ENCODE peak calls at places on chromosome 3, in eight cellular contexts. B is PC-3, R is sigmoid colon, H is GM23338, I is MG63, C is tibial nerve, P is upper lobe of right lung, N is AG04449. S is an unnamed sample.

GRCh38 chr3:42526616-42527367 is 24.3 kb downstream of the VIPR1 start:
- DNase-seq in B (no peak), R (no peak), H (peak; percentile 50), I (no peak), C (no peak), P (no peak), N (no peak), S (no peak)

GRCh38 chr3:51712020-51712385 is 5.1 kb downstream of the GRM2 start:
- DNase-seq in B (no peak), R (no peak), H (no peak), I (no peak), C (no peak), P (peak; percentile 18), N (no peak), S (no peak)

GRCh38 chr3:191958980-191959671 is 498.2 kb downstream of the PYDC2 start:
- DNase-seq in B (no peak), R (no peak), H (peak; percentile 28), I (no peak), C (no peak), P (no peak), N (no peak), S (no peak)

GRCh38 chr3:14913926-14914776 is 33.2 kb upstream of the NR2C2 start:
- DNase-seq in B (no peak), R (no peak), H (peak; percentile 67), I (no peak), C (no peak), P (peak; percentile 35), N (no peak), S (no peak)

GRCh38 chr3:58130591-58130990 is 80.2 kb downstream of the DNASE1L3 start:
- DNase-seq in B (no peak), R (no peak), H (no peak), I (no peak), C (no peak), P (no peak), N (no peak), S (no peak)

GRCh38 chr3:42005426-42005825 is 43.5 kb upstream of the ULK4 start:
- DNase-seq in B (no peak), R (no peak), H (no peak), I (no peak), C (no peak), P (no peak), N (no peak), S (no peak)

GRCh38 chr3:140830391-140830790 is 111.2 kb upstream of the SLC25A36 start:
- DNase-seq in B (no peak), R (no peak), H (no peak), I (no peak), C (no peak), P (no peak), N (no peak), S (no peak)

GRCh38 chr3:40580494-40581091 is 55.8 kb downstream of the ZNF621 start:
- DNase-seq in B (peak; percentile 87), R (peak; percentile 68), H (peak; percentile 90), I (peak; percentile 19), C (peak; percentile 66), P (no peak), N (no peak), S (no peak)

GRCh38 chr3:42263354-42264346 is 2.3 kb downstream of the CCK start:
- DNase-seq in B (no peak), R (no peak), H (peak; percentile 85), I (no peak), C (no peak), P (no peak), N (no peak), S (no peak)

GRCh38 chr3:112089956-112090898 is 4.0 kb downstream of the C3orf52 start:
- DNase-seq in B (no peak), R (no peak), H (no peak), I (no peak), C (no peak), P (no peak), N (no peak), S (no peak)

GRCh38 chr3:142888484-142889262 is at the start of gene PCOLCE2:
- DNase-seq in B (peak; percentile 37), R (peak; percentile 66), H (peak; percentile 64), I (peak; percentile 77), C (no peak), P (peak; percentile 69), N (no peak), S (no peak)

GRCh38 chr3:48248095-48248863 is 7.4 kb downstream of the ZNF589 start:
- DNase-seq in B (no peak), R (peak; percentile 8), H (no peak), I (no peak), C (no peak), P (no peak), N (no peak), S (peak; percentile 28)

GRCh38 chr3:14915636-14916222 is 31.7 kb upstream of the NR2C2 start:
- DNase-seq in B (no peak), R (no peak), H (no peak), I (no peak), C (peak; percentile 13), P (peak; percentile 37), N (no peak), S (no peak)

GRCh38 chr3:190065204-190065603 is 55.5 kb downstream of the P3H2 start:
- DNase-seq in B (peak; percentile 8), R (no peak), H (no peak), I (no peak), C (no peak), P (no peak), N (no peak), S (no peak)

GRCh38 chr3:57949779-57950618 is 58.2 kb upstream of the FLNB start:
- DNase-seq in B (peak; percentile 59), R (peak; percentile 70), H (no peak), I (peak; percentile 63), C (no peak), P (peak; percentile 67), N (no peak), S (no peak)

GRCh38 chr3:99640214-99640851 is 1.9 kb downstream of the COL8A1 start:
- DNase-seq in B (no peak), R (no peak), H (no peak), I (no peak), C (no peak), P (no peak), N (no peak), S (no peak)

GRCh38 chr3:99637381-99638111 is 848 bp upstream of the COL8A1 start:
- DNase-seq in B (peak; percentile 80), R (no peak), H (peak; percentile 36), I (peak; percentile 61), C (peak; percentile 54), P (no peak), N (no peak), S (no peak)

GRCh38 chr3:99638244-99638948 is at the start of gene COL8A1:
- DNase-seq in B (peak; percentile 76), R (peak; percentile 87), H (peak; percentile 77), I (peak; percentile 84), C (peak; percentile 71), P (peak; percentile 78), N (no peak), S (peak; percentile 73)

GRCh38 chr3:99641480-99641879 is 3.1 kb downstream of the COL8A1 start:
- DNase-seq in B (no peak), R (no peak), H (no peak), I (no peak), C (no peak), P (no peak), N (no peak), S (no peak)

DNA sequence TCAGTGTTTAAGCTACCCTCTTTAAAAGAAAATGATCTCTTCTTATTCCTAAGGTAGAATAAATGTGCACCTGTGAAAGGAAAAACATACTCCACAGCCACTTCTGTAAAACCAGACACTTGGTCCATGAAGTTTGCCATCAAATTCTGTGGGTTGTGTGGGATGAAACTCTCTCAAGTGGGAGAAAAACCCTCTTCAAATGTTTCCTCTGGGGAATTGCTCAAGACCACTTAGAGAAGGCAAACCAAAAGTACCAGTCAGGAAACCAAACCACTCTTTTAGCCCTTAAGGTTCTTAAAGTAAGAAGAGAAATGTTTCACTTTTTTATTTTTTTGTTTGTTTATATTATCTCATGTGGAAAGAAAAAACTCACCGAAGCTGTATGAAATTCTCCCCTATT is 1.2 kb downstream of the COL8A1 start:
- DNase-seq in B (no peak), R (no peak), H (no peak), I (no peak), C (no peak), P (no peak), N (no peak), S (no peak)
- H3K4me3 ChIP-seq in B (peak overlapping the region; percentile 72), R (no peak overlapping the region), H (no peak overlapping the region), I (peak overlapping the region; percentile 64), C (no peak overlapping the region), P (peak overlapping the region; percentile 62), N (peak overlapping the region; percentile 84), S (peak overlapping the region; percentile 63)

GRCh38 chr3:123698813-123699212 is 114.0 kb upstream of the HACD2 start:
- DNase-seq in B (no peak), R (no peak), H (no peak), I (no peak), C (no peak), P (no peak), N (no peak), S (no peak)
- H3K4me3 ChIP-seq in B (no peak overlapping the region), R (peak overlapping the region; percentile 68), H (no peak overlapping the region), I (no peak overlapping the region), C (peak overlapping the region; percentile 28), P (peak overlapping the region; percentile 46), N (no peak overlapping the region), S (no peak overlapping the region)

DNA sequence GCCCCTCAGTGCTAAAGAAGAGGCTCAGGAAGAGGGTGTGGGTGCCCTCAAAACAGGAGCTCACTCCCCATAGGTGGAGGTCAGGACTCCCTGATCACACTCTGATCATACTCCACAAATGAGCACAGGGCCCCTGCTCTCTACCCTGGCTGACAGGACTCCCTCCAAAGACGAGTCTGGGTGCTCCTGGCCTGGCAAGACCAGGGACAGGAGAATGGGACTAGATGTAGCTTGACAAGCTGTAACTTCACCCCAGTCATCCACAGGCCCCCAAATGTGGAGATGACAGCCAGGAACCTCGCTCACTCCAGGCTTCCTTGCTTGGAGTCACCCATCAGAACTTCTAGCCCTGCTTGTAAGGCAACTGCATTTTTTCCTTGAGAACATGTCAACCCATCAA is 11.1 kb downstream of the SCN5A start:
- DNase-seq in B (no peak), R (no peak), H (no peak), I (no peak), C (no peak), P (no peak), N (no peak), S (no peak)
- H3K4me3 ChIP-seq in B (no peak overlapping the region), R (no peak overlapping the region), H (no peak overlapping the region), I (no peak overlapping the region), C (no peak overlapping the region), P (no peak overlapping the region), N (no peak overlapping the region), S (no peak overlapping the region)

DNA sequence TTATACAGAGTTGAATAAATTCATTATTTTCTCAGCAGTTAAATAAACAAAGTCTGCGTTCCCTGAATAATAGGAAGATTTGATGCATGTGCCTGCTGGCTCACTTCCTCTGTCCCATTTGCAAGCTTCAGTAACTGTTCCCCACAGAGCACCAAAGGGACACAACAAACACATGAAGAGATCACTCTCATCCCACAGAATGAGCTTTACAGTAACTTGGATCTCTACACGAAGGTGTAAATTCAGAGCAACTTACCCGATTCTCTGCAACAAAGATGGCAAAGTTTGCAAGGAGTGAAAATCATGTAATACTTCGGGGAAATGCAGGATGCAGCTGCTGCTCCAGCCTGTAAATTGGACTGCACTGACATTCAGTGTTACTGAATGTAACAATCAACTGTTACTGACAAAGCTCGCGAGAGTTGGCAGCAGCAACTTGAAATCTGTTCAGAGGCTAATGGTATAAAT is at the start of gene BCHE:
- DNase-seq in B (peak; percentile 38), R (peak; percentile 64), H (peak; percentile 40), I (peak; percentile 7), C (no peak), P (no peak), N (no peak), S (no peak)
- H3K4me3 ChIP-seq in B (peak within 1 kb of the TSS; percentile 31), R (peak within 1 kb of the TSS; percentile 41), H (peak within 1 kb of the TSS; percentile 17), I (no peak within 1 kb of the TSS), C (no peak within 1 kb of the TSS), P (peak within 1 kb of the TSS; percentile 12), N (no peak within 1 kb of the TSS), S (no peak within 1 kb of the TSS)

S was measured in AG09309.